ENCODE peak calls at places on chromosomes 3 and 15, in four cellular contexts. One of them, this sample, is unnamed.

GRCh38 chr15:51736069-51736468 is 1.4 kb downstream of the LYSMD2 start:
- DNase-seq in HepG2: no peak
- DNase-seq in H1: no peak
- DNase-seq in GM12878: peak; percentile 74
- DNase-seq in this sample: no peak

GRCh38 chr3:177679568-177680441 is 482.5 kb upstream of the TBL1XR1 start:
- DNase-seq in HepG2: no peak
- DNase-seq in H1: no peak
- DNase-seq in GM12878: no peak
- DNase-seq in this sample: no peak

GRCh38 chr15:62672268-62672667 is 370.3 kb upstream of the TPM1 start:
- DNase-seq in HepG2: no peak
- DNase-seq in H1: no peak
- DNase-seq in GM12878: no peak
- DNase-seq in this sample: no peak

GRCh38 chr3:173770011-173770410 is 372.5 kb downstream of the NLGN1 start:
- DNase-seq in HepG2: no peak
- DNase-seq in H1: no peak
- DNase-seq in GM12878: no peak
- DNase-seq in this sample: no peak

GRCh38 chr3:174874258-174874657 is 15.1 kb downstream of the NAALADL2 start:
- DNase-seq in HepG2: no peak
- DNase-seq in H1: no peak
- DNase-seq in GM12878: no peak
- DNase-seq in this sample: no peak

GRCh38 chr3:69204315-69204957 is 82.0 kb upstream of the LMOD3 start:
- DNase-seq in HepG2: peak; percentile 19
- DNase-seq in H1: no peak
- DNase-seq in GM12878: peak; percentile 44
- DNase-seq in this sample: no peak

GRCh38 chr15:48250640-48251076 is 44.6 kb downstream of the SLC12A1 start:
- DNase-seq in HepG2: peak; percentile 25
- DNase-seq in H1: peak; percentile 47
- DNase-seq in GM12878: peak; percentile 17
- DNase-seq in this sample: peak; percentile 22

GRCh38 chr3:122843604-122844003 is 48.7 kb downstream of the SLC49A4 start:
- DNase-seq in HepG2: no peak
- DNase-seq in H1: no peak
- DNase-seq in GM12878: no peak
- DNase-seq in this sample: no peak

GRCh38 chr3:142929109-142929508 is 34.4 kb downstream of the PAQR9 start:
- DNase-seq in HepG2: peak; percentile 55
- DNase-seq in H1: peak; percentile 70
- DNase-seq in GM12878: no peak
- DNase-seq in this sample: no peak

GRCh38 chr3:35777065-35777464 is 137.7 kb downstream of the ARPP21 start:
- DNase-seq in HepG2: no peak
- DNase-seq in H1: no peak
- DNase-seq in GM12878: no peak
- DNase-seq in this sample: no peak

GRCh38 chr3:24343084-24343783 is 151.4 kb downstream of the THRB start:
- DNase-seq in HepG2: no peak
- DNase-seq in H1: no peak
- DNase-seq in GM12878: no peak
- DNase-seq in this sample: no peak

GRCh38 chr3:194871864-194872668 is 186.4 kb downstream of the FAM43A start:
- DNase-seq in HepG2: no peak
- DNase-seq in H1: no peak
- DNase-seq in GM12878: no peak
- DNase-seq in this sample: no peak

GRCh38 chr3:111545349-111545748 is 3.4 kb downstream of the CD96 start:
- DNase-seq in HepG2: no peak
- DNase-seq in H1: no peak
- DNase-seq in GM12878: no peak
- DNase-seq in this sample: no peak

GRCh38 chr15:43517354-43518072 is at the start of gene MAP1A:
- DNase-seq in HepG2: no peak
- DNase-seq in H1: peak; percentile 63
- DNase-seq in GM12878: no peak
- DNase-seq in this sample: no peak

GRCh38 chr3:12896206-12896697 is 54.9 kb upstream of the RPL32 start:
- DNase-seq in HepG2: no peak
- DNase-seq in H1: no peak
- DNase-seq in GM12878: no peak
- DNase-seq in this sample: no peak

GRCh38 chr3:113867506-113867905 is 28.9 kb downstream of the GRAMD1C start:
- DNase-seq in HepG2: no peak
- DNase-seq in H1: no peak
- DNase-seq in GM12878: no peak
- DNase-seq in this sample: no peak

GRCh38 chr3:161149529-161149928 is 44.4 kb upstream of the B3GALNT1 start:
- DNase-seq in HepG2: peak; percentile 3
- DNase-seq in H1: no peak
- DNase-seq in GM12878: no peak
- DNase-seq in this sample: no peak

GRCh38 chr3:171371354-171371753 is 88.9 kb downstream of the TNIK start:
- DNase-seq in HepG2: no peak
- DNase-seq in H1: no peak
- DNase-seq in GM12878: no peak
- DNase-seq in this sample: no peak

GRCh38 chr3:12829886-12830784 is 11.2 kb downstream of the RPL32 start:
- DNase-seq in HepG2: no peak
- DNase-seq in H1: no peak
- DNase-seq in GM12878: no peak
- DNase-seq in this sample: no peak

GRCh38 chr15:100889359-100890058 is 9.9 kb downstream of the ALDH1A3 start:
- DNase-seq in HepG2: no peak
- DNase-seq in H1: no peak
- DNase-seq in GM12878: no peak
- DNase-seq in this sample: no peak

GRCh38 chr15:101296418-101297405 is 1.7 kb upstream of the SNRPA1 start:
- DNase-seq in HepG2: no peak
- DNase-seq in H1: no peak
- DNase-seq in GM12878: no peak
- DNase-seq in this sample: no peak

GRCh38 chr3:149964296-149964695 is 6.4 kb downstream of the PFN2 start:
- DNase-seq in HepG2: no peak
- DNase-seq in H1: no peak
- DNase-seq in GM12878: no peak
- DNase-seq in this sample: no peak

GRCh38 chr3:113287111-113287817 is 75.9 kb downstream of the BOC start:
- DNase-seq in HepG2: peak; percentile 21
- DNase-seq in H1: no peak
- DNase-seq in GM12878: no peak
- DNase-seq in this sample: no peak

GRCh38 chr3:196688349-196688748 is 23.7 kb downstream of the CEP19 start:
- DNase-seq in HepG2: no peak
- DNase-seq in H1: no peak
- DNase-seq in GM12878: no peak
- DNase-seq in this sample: no peak

GRCh38 chr15:73328986-73329385 is 39.8 kb downstream of the HCN4 start:
- DNase-seq in HepG2: no peak
- DNase-seq in H1: no peak
- DNase-seq in GM12878: no peak
- DNase-seq in this sample: no peak

GRCh38 chr3:98733055-98733777 is 29.9 kb upstream of the ST3GAL6 start:
- DNase-seq in HepG2: peak; percentile 12
- DNase-seq in H1: peak; percentile 77
- DNase-seq in GM12878: no peak
- DNase-seq in this sample: peak; percentile 36

GRCh38 chr3:197022405-197023231 is 7.0 kb downstream of the MELTF start:
- DNase-seq in HepG2: no peak
- DNase-seq in H1: no peak
- DNase-seq in GM12878: no peak
- DNase-seq in this sample: peak; percentile 34

GRCh38 chr3:41991399-41991798 is 29.5 kb upstream of the ULK4 start:
- DNase-seq in HepG2: no peak
- DNase-seq in H1: no peak
- DNase-seq in GM12878: no peak
- DNase-seq in this sample: no peak

GRCh38 chr3:4021162-4021561 is 221.9 kb downstream of the LRRN1 start:
- DNase-seq in HepG2: no peak
- DNase-seq in H1: no peak
- DNase-seq in GM12878: no peak
- DNase-seq in this sample: no peak

GRCh38 chr3:34268032-34268760 is 469.8 kb downstream of the PDCD6IP start:
- DNase-seq in HepG2: no peak
- DNase-seq in H1: no peak
- DNase-seq in GM12878: no peak
- DNase-seq in this sample: no peak

GRCh38 chr15:75531041-75531450 is 48.1 kb downstream of the PTPN9 start:
- DNase-seq in HepG2: no peak
- DNase-seq in H1: no peak
- DNase-seq in GM12878: no peak
- DNase-seq in this sample: no peak

GRCh38 chr3:186456636-186457265 is 87.4 kb downstream of the CRYGS start:
- DNase-seq in HepG2: no peak
- DNase-seq in H1: peak; percentile 36
- DNase-seq in GM12878: no peak
- DNase-seq in this sample: no peak

GRCh38 chr3:182389041-182389815 is 404.1 kb upstream of the ATP11B start:
- DNase-seq in HepG2: no peak
- DNase-seq in H1: no peak
- DNase-seq in GM12878: no peak
- DNase-seq in this sample: no peak

GRCh38 chr3:183400352-183400751 is 28.1 kb downstream of the MCF2L2 start:
- DNase-seq in HepG2: no peak
- DNase-seq in H1: no peak
- DNase-seq in GM12878: no peak
- DNase-seq in this sample: no peak

GRCh38 chr3:178536271-178537079 is at the start of gene KCNMB2:
- DNase-seq in HepG2: no peak
- DNase-seq in H1: no peak
- DNase-seq in GM12878: no peak
- DNase-seq in this sample: no peak

GRCh38 chr3:101676765-101677435 is at the start of gene ZBTB11:
- DNase-seq in HepG2: peak; percentile 99
- DNase-seq in H1: peak; percentile 100
- DNase-seq in GM12878: peak; percentile 99
- DNase-seq in this sample: peak; percentile 88

GRCh38 chr3:101674518-101674917 is 2.4 kb downstream of the ZBTB11 start:
- DNase-seq in HepG2: no peak
- DNase-seq in H1: no peak
- DNase-seq in GM12878: no peak
- DNase-seq in this sample: no peak

GRCh38 chr3:101676219-101676764 is 640 bp downstream of the ZBTB11 start:
- DNase-seq in HepG2: peak; percentile 87
- DNase-seq in H1: peak; percentile 96
- DNase-seq in GM12878: peak; percentile 66
- DNase-seq in this sample: peak; percentile 86

GRCh38 chr3:101673953-101674352 is 3.0 kb downstream of the ZBTB11 start:
- DNase-seq in HepG2: no peak
- DNase-seq in H1: no peak
- DNase-seq in GM12878: no peak
- DNase-seq in this sample: no peak

DNA sequence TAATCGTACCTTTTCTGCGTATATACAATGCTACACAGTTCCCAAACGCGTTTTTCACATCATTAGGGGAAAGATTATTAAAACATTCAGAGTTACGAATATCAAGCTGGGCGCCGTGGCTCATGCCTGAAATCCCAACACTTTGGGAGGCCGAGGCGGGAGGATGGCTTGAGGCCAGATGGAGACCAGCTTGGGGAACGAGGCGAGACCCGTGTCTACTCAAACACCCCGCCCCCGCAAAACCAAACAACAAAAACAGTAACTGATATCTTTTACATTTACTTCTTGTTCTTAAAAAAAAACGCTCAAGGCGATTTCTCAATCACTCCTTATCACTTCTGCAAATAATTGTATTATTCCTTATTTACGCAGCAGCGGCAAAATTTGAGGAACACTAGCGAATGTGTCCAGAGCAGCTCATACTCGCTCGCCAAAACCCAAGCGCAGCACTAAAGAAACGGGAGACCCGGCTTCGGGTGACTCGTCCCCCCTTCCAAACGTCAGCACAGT is 1.2 kb downstream of the ZBTB11 start:
- DNase-seq in HepG2: no peak
- DNase-seq in H1: no peak
- DNase-seq in GM12878: no peak
- DNase-seq in this sample: no peak
- TF ChIP-seq POLR2A in HepG2: peak; percentile 48
- TF ChIP-seq POLR2A in H1: no peak
- TF ChIP-seq POLR2A in GM12878: no peak
- TF ChIP-seq POLR2A in this sample: peak; percentile 58

GRCh38 chr15:38349251-38349650 is 96.6 kb downstream of the SPRED1 start:
- DNase-seq in HepG2: no peak
- DNase-seq in H1: no peak
- DNase-seq in GM12878: no peak
- DNase-seq in this sample: no peak

GRCh38 chr15:38351466-38351865 is 98.8 kb downstream of the SPRED1 start:
- DNase-seq in HepG2: no peak
- DNase-seq in H1: no peak
- DNase-seq in GM12878: no peak
- DNase-seq in this sample: no peak

GRCh38 chr15:38354321-38354929 is 99.5 kb upstream of the FAM98B start:
- DNase-seq in HepG2: peak; percentile 60
- DNase-seq in H1: peak; percentile 56
- DNase-seq in GM12878: peak; percentile 31
- DNase-seq in this sample: no peak
- TF ChIP-seq TAF1 in HepG2: no peak
- TF ChIP-seq TAF1 in H1: no peak
- TF ChIP-seq TAF1 in GM12878: no peak
- TF ChIP-seq TAF1 in this sample: no peak

GRCh38 chr15:90716976-90717821 is at the start of gene BLM:
- DNase-seq in HepG2: peak; percentile 95
- DNase-seq in H1: peak; percentile 92
- DNase-seq in GM12878: peak; percentile 93
- DNase-seq in this sample: peak; percentile 92
- TF ChIP-seq POLR2A in HepG2: peak; percentile 85
- TF ChIP-seq POLR2A in H1: peak; percentile 97
- TF ChIP-seq POLR2A in GM12878: peak; percentile 85
- TF ChIP-seq POLR2A in this sample: peak; percentile 97

DNA sequence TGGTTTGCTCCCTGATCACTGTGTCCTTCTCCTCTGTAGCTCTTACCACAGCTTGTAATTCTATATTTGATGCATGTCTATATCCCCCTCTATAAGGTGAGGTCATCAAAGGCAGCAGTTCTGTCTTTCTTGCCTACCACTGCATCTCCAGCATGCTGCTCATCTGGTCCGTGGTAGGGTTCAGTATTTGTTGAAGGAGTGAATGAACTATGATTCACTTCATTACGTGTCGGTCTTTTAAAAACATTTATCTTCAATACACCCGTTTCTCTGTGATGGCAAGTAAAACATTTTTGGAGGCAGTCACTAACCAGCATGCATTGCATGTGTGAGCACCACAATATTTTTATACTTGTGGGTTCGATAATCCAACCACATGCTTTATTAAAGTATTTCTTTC is 27.6 kb downstream of the CHST14 start:
- DNase-seq in HepG2: no peak
- DNase-seq in H1: no peak
- DNase-seq in GM12878: no peak
- DNase-seq in this sample: no peak
- TF ChIP-seq TAF1 in HepG2: no peak
- TF ChIP-seq TAF1 in H1: no peak
- TF ChIP-seq TAF1 in GM12878: no peak
- TF ChIP-seq TAF1 in this sample: no peak

This sample was measured in GM12891.